ENCODE peak calls at places on chromosomes 3 and 15, in nine cellular contexts. K, C, B, X, O, U, L, J and Q are unnamed samples.

GRCh38 chr3:125110016-125110875 is 54.4 kb upstream of the HEG1 start:
- DNase-seq in O (no peak), K (no peak), J (peak; percentile 98), C (no peak), L (no peak), U (no peak), B (no peak), X (no peak), Q (no peak)

GRCh38 chr15:85831415-85832113 is 36.8 kb upstream of the KLHL25 start:
- DNase-seq in B (peak; percentile 30), O (no peak), U (no peak), X (peak; percentile 58), K (no peak), J (peak; percentile 67), C (peak; percentile 69), L (no peak), Q (no peak)

GRCh38 chr15:77983708-77984445 is 93.6 kb downstream of the TBC1D2B start:
- DNase-seq in L (no peak), U (no peak), J (no peak), X (no peak), B (no peak), K (no peak), O (peak; percentile 47), C (no peak), Q (no peak)

GRCh38 chr3:58111513-58112184 is 99.1 kb downstream of the DNASE1L3 start:
- DNase-seq in U (peak; percentile 28), C (no peak), O (no peak), B (no peak), K (no peak), L (peak; percentile 16), J (no peak), X (no peak), Q (peak; percentile 50)

GRCh38 chr3:45986303-45986982 is 9.2 kb downstream of the FYCO1 start:
- DNase-seq in X (peak; percentile 57), B (no peak), O (no peak), L (no peak), U (no peak), C (no peak), J (peak; percentile 90), K (no peak), Q (no peak)

GRCh38 chr3:146865175-146865755 is 260.1 kb upstream of the PLSCR5 start:
- DNase-seq in L (no peak), U (no peak), K (no peak), X (no peak), C (peak; percentile 63), B (no peak), J (no peak), O (no peak), Q (no peak)

GRCh38 chr3:60841355-60841754 is 409.9 kb downstream of the FHIT start:
- DNase-seq in O (no peak), B (no peak), C (no peak), U (no peak), L (no peak), J (peak; percentile 4), K (no peak), X (no peak), Q (no peak)

GRCh38 chr3:69360690-69361089 is 25.2 kb downstream of the FRMD4B start:
- DNase-seq in K (no peak), U (no peak), J (no peak), B (no peak), X (no peak), O (no peak), C (no peak), L (no peak), Q (no peak)

GRCh38 chr15:22888120-22888859 is 49.8 kb downstream of the NIPA2 start:
- DNase-seq in X (no peak), B (no peak), O (no peak), U (no peak), J (peak; percentile 97), L (no peak), C (peak; percentile 37), K (no peak), Q (no peak)

GRCh38 chr15:68795298-68795848 is 25.3 kb downstream of the ANP32A start:
- DNase-seq in X (peak; percentile 93), U (no peak), L (no peak), B (peak; percentile 49), C (peak; percentile 95), O (peak; percentile 81), K (no peak), J (peak; percentile 86), Q (no peak)

GRCh38 chr3:61132062-61132461 is 119.2 kb downstream of the FHIT start:
- DNase-seq in U (no peak), X (no peak), J (no peak), B (no peak), C (no peak), L (no peak), K (no peak), O (no peak), Q (no peak)

GRCh38 chr3:106850429-106850828 is 526.8 kb upstream of the CCDC54 start:
- DNase-seq in J (peak; percentile 81), L (no peak), B (no peak), K (no peak), U (no peak), X (no peak), C (no peak), O (no peak), Q (no peak)

GRCh38 chr15:69532856-69533255 is 80.2 kb downstream of the RPLP1 start:
- DNase-seq in L (no peak), U (no peak), B (no peak), O (no peak), C (no peak), J (no peak), K (no peak), X (no peak), Q (no peak)